ENCODE peak calls at places on chromosomes 13 and 19, in nine cellular contexts. F is activated CD8-positive, alpha-beta memory T cell treated with anti-CD3 and anti-CD28 coated beads for 4 hours; H is NCI-H526 treated with DMSO at 0.1 percent for 48 hours; J is islet precursor cell; I is thyroid gland; T is iris pigment epithelial cell; O is lower lobe of right lung; Q is CD4-positive, CD25-positive, alpha-beta regulatory T cell; C is LHCN-M2. Y is an unnamed sample.

GRCh38 chr19:35116085-35116801 is 620 bp downstream of the FXYD3 start:
- DNase-seq in F (no peak), H (peak; percentile 73), J (no peak), I (no peak), T (no peak), O (peak; percentile 78), Q (no peak), C (no peak), Y (no peak)

GRCh38 chr19:38070573-38070972 is 153.4 kb downstream of the DPF1 start:
- DNase-seq in F (no peak), H (no peak), J (no peak), I (peak; percentile 94), T (peak; percentile 80), O (no peak), Q (no peak), C (peak; percentile 40), Y (no peak)

GRCh38 chr13:44311011-44311481 is 62.6 kb upstream of the SERP2 start:
- DNase-seq in F (no peak), H (no peak), J (no peak), I (peak; percentile 67), T (peak; percentile 63), O (peak; percentile 76), Q (no peak), C (peak; percentile 45), Y (no peak)

GRCh38 chr13:38697628-38698333 is 10.9 kb downstream of the FREM2 start:
- DNase-seq in F (no peak), H (no peak), J (peak; percentile 63), I (peak; percentile 71), T (peak; percentile 5), O (no peak), Q (no peak), C (no peak), Y (no peak)

GRCh38 chr19:5751709-5752108 is 31.3 kb downstream of the CATSPERD start:
- DNase-seq in F (no peak), H (no peak), J (no peak), I (no peak), T (no peak), O (no peak), Q (no peak), C (no peak), Y (no peak)

GRCh38 chr19:16382775-16383543 is 58.3 kb downstream of the KLF2 start:
- DNase-seq in F (peak; percentile 62), H (no peak), J (peak; percentile 92), I (peak; percentile 90), T (peak; percentile 81), O (peak; percentile 85), Q (peak; percentile 91), C (peak; percentile 83), Y (peak; percentile 93)

GRCh38 chr19:539429-540030 is 4.3 kb upstream of the GZMM start:
- DNase-seq in F (no peak), H (no peak), J (no peak), I (no peak), T (no peak), O (no peak), Q (no peak), C (no peak), Y (no peak)

GRCh38 chr19:46466536-46467199 is 4.7 kb downstream of the PNMA8A start:
- DNase-seq in F (no peak), H (no peak), J (no peak), I (no peak), T (peak; percentile 92), O (no peak), Q (peak; percentile 14), C (peak; percentile 98), Y (peak; percentile 57)

GRCh38 chr13:97429681-97430081 is 4.3 kb upstream of the RAP2A start:
- DNase-seq in F (no peak), H (no peak), J (no peak), I (no peak), T (peak; percentile 35), O (no peak), Q (no peak), C (peak; percentile 53), Y (no peak)

GRCh38 chr13:37775871-37776270 is 93.7 kb downstream of the TRPC4 start:
- DNase-seq in F (no peak), H (no peak), J (no peak), I (no peak), T (peak; percentile 68), O (no peak), Q (no peak), C (peak; percentile 56), Y (no peak)

GRCh38 chr19:13007292-13008045 is 12.2 kb downstream of the NFIX start:
- DNase-seq in F (no peak), H (no peak), J (no peak), I (peak; percentile 94), T (no peak), O (peak; percentile 89), Q (no peak), C (no peak), Y (peak; percentile 85)

GRCh38 chr19:56712609-56713008 is 41.1 kb upstream of the ZNF835 start:
- DNase-seq in F (no peak), H (no peak), J (no peak), I (no peak), T (no peak), O (no peak), Q (no peak), C (no peak), Y (no peak)

GRCh38 chr19:20154636-20155035 is 12.4 kb upstream of the ZNF486 start:
- DNase-seq in F (no peak), H (no peak), J (no peak), I (no peak), T (no peak), O (no peak), Q (no peak), C (no peak), Y (no peak)

GRCh38 chr19:32642771-32643170 is 32.2 kb downstream of the ANKRD27 start:
- DNase-seq in F (peak; percentile 30), H (no peak), J (no peak), I (no peak), T (no peak), O (no peak), Q (peak; percentile 91), C (no peak), Y (no peak)

Y was measured in Right ventricle myocardium superior.